ENCODE peak calls at places on chromosomes 4 and X, in five cellular contexts. B is neural progenitor cell, O is tibial nerve, C is endodermal cell, T is fibroblast of pulmonary artery. D is an unnamed sample.

GRCh38 chr4:113336556-113336955 is 287.1 kb downstream of the ANK2 start:
- DNase-seq in T (no peak), O (no peak), C (no peak), B (no peak), D (no peak)

GRCh38 chr4:141195095-141195707 is 25.5 kb upstream of the ZNF330 start:
- DNase-seq in B (no peak), O (no peak), T (no peak), C (no peak), D (no peak)

GRCh38 chr4:101277661-101278060 is 69.7 kb downstream of the PPP3CA start:
- DNase-seq in C (no peak), O (no peak), B (no peak), T (peak; percentile 73), D (no peak)

GRCh38 chrX:10725071-10725470 is 104.7 kb upstream of the MID1 start:
- DNase-seq in T (no peak), O (no peak), C (no peak), B (peak; percentile 16), D (no peak)

GRCh38 chrX:9724711-9725110 is 40.9 kb downstream of the GPR143 start:
- DNase-seq in T (peak; percentile 42), B (no peak), C (no peak), O (no peak), D (no peak)

GRCh38 chr4:140764785-140765392 is 8.7 kb upstream of the TBC1D9 start:
- DNase-seq in B (peak; percentile 5), T (no peak), O (no peak), C (peak; percentile 53), D (no peak)

GRCh38 chrX:12901486-12901885 is 4.9 kb upstream of the TLR8 start:
- DNase-seq in O (peak; percentile 24), T (peak; percentile 62), B (peak; percentile 56), C (peak; percentile 87), D (peak; percentile 52)

GRCh38 chr4:141746026-141746425 is 109.6 kb downstream of the IL15 start:
- DNase-seq in C (no peak), T (no peak), O (no peak), B (no peak), D (no peak)

GRCh38 chr4:6773106-6773505 is 9.4 kb upstream of the KIAA0232 start:
- DNase-seq in B (no peak), C (no peak), T (no peak), O (no peak), D (no peak)

GRCh38 chrX:63889001-63889400 is 104.0 kb upstream of the ARHGEF9 start:
- DNase-seq in B (no peak), O (no peak), T (peak; percentile 6), C (no peak), D (no peak)

GRCh38 chr4:156098846-156099245 is 145.2 kb upstream of the CTSO start:
- DNase-seq in C (no peak), T (peak; percentile 42), B (no peak), O (no peak), D (no peak)

GRCh38 chr4:5746829-5747745 is 36.1 kb downstream of the EVC start:
- DNase-seq in T (peak; percentile 84), B (no peak), O (no peak), C (no peak), D (no peak)

GRCh38 chrX:69277961-69278795 is 112.9 kb upstream of the PJA1 start:
- DNase-seq in T (no peak), C (peak; percentile 76), O (no peak), B (peak; percentile 77), D (peak; percentile 44)

GRCh38 chr4:134243742-134244713 is 42.4 kb upstream of the PABPC4L start:
- DNase-seq in C (peak; percentile 53), O (no peak), T (no peak), B (no peak), D (peak; percentile 29)

GRCh38 chr4:53671757-53672156 is 80.5 kb upstream of the LNX1 start:
- DNase-seq in C (no peak), B (no peak), O (no peak), T (no peak), D (no peak)

GRCh38 chr4:56863441-56864129 is 42.1 kb upstream of the SPINK2 start:
- DNase-seq in O (no peak), C (no peak), T (no peak), B (no peak), D (no peak)

GRCh38 chr4:177313263-177313662 is 3.6 kb downstream of the NEIL3 start:
- DNase-seq in C (no peak), O (no peak), B (no peak), T (peak; percentile 39), D (no peak)

GRCh38 chr4:98248984-98249383 is 12.2 kb upstream of the RAP1GDS1 start:
- DNase-seq in T (no peak), B (no peak), O (no peak), C (no peak), D (no peak)

GRCh38 chr4:147173797-147174196 is 228.1 kb upstream of the TTC29 start:
- DNase-seq in O (no peak), T (no peak), B (peak; percentile 26), C (no peak), D (no peak)

GRCh38 chrX:40104649-40105015 is 6.9 kb upstream of the BCOR start:
- DNase-seq in T (peak; percentile 77), C (peak; percentile 77), O (no peak), B (peak; percentile 53), D (no peak)

GRCh38 chr4:38688676-38689355 is 24.8 kb downstream of the KLF3 start:
- DNase-seq in C (no peak), T (no peak), O (no peak), B (no peak), D (no peak)

GRCh38 chr4:147638365-147638764 is 21.2 kb downstream of the TMEM184C start:
- DNase-seq in C (no peak), O (no peak), B (no peak), T (no peak), D (no peak)

D was measured in WTC11.